ENCODE peak calls at places on chromosomes 3 and 15, in eight cellular contexts. C is spleen; P is RWPE1; N is iPS DF 6.9; O is stomach; Q is effector memory CD4-positive, alpha-beta T cell; T is H9; E is lower lobe of right lung. K is an unnamed sample.

GRCh38 chr3:182983811-182984210 is 3.5 kb upstream of the DCUN1D1 start:
- DNase-seq in C (no peak), P (no peak), O (no peak), N (no peak), Q (no peak), E (no peak), T (no peak), K (no peak)

GRCh38 chr3:37590328-37591079 is 271.2 kb upstream of the CTDSPL start:
- DNase-seq in Q (no peak), N (no peak), C (peak; percentile 81), P (no peak), O (peak; percentile 52), T (no peak), E (no peak), K (peak; percentile 82)

GRCh38 chr15:39628821-39629220 is 47.9 kb downstream of the THBS1 start:
- DNase-seq in Q (no peak), E (no peak), T (no peak), P (no peak), O (no peak), C (no peak), N (no peak), K (peak; percentile 11)

GRCh38 chr15:95266481-95267061 is 1035.2 kb downstream of the MCTP2 start:
- DNase-seq in N (no peak), O (no peak), C (no peak), Q (no peak), T (no peak), E (no peak), P (no peak), K (no peak)

GRCh38 chr15:84681822-84682221 is 23.8 kb upstream of the NMB start:
- DNase-seq in P (no peak), T (no peak), E (no peak), C (no peak), Q (peak; percentile 61), O (no peak), N (no peak), K (no peak)

GRCh38 chr3:65597225-65597951 is 441.3 kb downstream of the MAGI1 start:
- DNase-seq in N (peak; percentile 71), Q (no peak), O (peak; percentile 34), P (no peak), T (peak; percentile 93), C (no peak), E (no peak), K (peak; percentile 68)

GRCh38 chr3:36393563-36393962 is 13.3 kb downstream of the STAC start:
- DNase-seq in E (no peak), O (no peak), N (no peak), T (no peak), P (no peak), C (no peak), Q (no peak), K (no peak)

GRCh38 chr3:98584563-98584962 is 8.8 kb downstream of the CPOX start:
- DNase-seq in Q (no peak), N (no peak), E (no peak), P (no peak), C (no peak), T (no peak), O (no peak), K (no peak)

GRCh38 chr3:141193431-141193830 is 38.2 kb upstream of the PXYLP1 start:
- DNase-seq in E (no peak), N (no peak), O (no peak), T (no peak), Q (no peak), C (no peak), P (no peak), K (no peak)

GRCh38 chr15:101497484-101498034 is 8.1 kb upstream of the PCSK6 start:
- DNase-seq in P (no peak), T (no peak), C (no peak), E (no peak), O (no peak), Q (no peak), N (no peak), K (no peak)

GRCh38 chr3:50805321-50805720 is 130.6 kb downstream of the DOCK3 start:
- DNase-seq in N (no peak), T (no peak), E (no peak), Q (no peak), O (no peak), C (no peak), P (no peak), K (no peak)

GRCh38 chr3:169699070-169699469 is 35.6 kb upstream of the MECOM start:
- DNase-seq in N (no peak), T (no peak), E (no peak), Q (no peak), O (no peak), P (no peak), C (no peak), K (no peak)

GRCh38 chr15:62472616-62473299 is 307.7 kb upstream of the C2CD4B start:
- DNase-seq in C (no peak), T (no peak), N (no peak), Q (no peak), O (no peak), E (no peak), P (no peak), K (no peak)

GRCh38 chr3:152322756-152323155 is 54.0 kb downstream of the MBNL1 start:
- DNase-seq in N (no peak), C (no peak), P (no peak), E (no peak), T (no peak), O (no peak), Q (no peak), K (no peak)

GRCh38 chr3:152902141-152902669 is 67.3 kb downstream of the P2RY1 start:
- DNase-seq in E (no peak), N (no peak), Q (no peak), C (no peak), O (no peak), P (no peak), T (no peak), K (no peak)

GRCh38 chr3:134535186-134535974 is 49.5 kb downstream of the CEP63 start:
- DNase-seq in Q (no peak), E (no peak), T (no peak), N (no peak), O (no peak), P (no peak), C (no peak), K (no peak)

DNA sequence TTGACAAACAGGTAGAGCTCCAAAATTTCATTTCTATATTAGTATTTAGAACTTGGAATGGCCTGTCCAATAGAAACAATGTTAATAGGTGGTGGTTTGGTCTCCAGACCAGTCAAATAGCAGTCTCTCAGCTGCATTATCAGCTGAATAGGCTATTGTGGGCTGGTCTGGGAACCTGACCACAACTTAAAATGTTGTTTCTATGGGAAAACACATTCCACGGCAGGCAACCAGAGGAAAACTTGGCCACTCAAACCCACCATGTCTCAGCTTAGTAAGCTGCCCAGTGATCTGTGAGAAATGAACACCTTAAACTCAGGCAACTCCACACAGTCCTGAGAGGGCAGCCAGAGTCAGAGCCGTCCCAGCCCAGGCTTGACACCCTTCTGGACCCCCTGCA is 20.4 kb downstream of the FBN1 start:
- DNase-seq in O (no peak), N (no peak), P (no peak), E (no peak), Q (no peak), C (no peak), T (no peak), K (no peak)
- H3K27ac ChIP-seq in O (no peak overlapping the region), N (no peak overlapping the region), P (no peak overlapping the region), E (no peak overlapping the region), Q (no peak overlapping the region), C (no peak overlapping the region), T (no peak overlapping the region), K (no peak overlapping the region)

DNA sequence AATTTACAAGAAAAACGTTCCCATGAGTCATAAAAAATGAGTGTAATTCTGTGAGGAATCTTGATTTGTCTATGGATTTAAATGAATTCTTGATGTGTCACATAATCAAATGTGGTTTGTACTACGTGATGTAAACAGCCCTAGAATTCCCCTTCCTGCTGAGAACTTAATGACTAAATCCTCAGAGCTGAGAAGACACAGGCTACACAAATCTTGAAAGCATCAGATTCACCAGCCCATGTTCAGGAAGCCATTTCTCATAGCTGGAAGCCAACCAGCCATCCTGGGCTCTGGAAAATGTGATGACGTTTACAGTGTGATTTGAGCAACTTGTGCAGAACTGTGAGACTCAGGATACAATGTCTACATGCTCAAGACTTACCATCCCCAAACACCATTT is 193.7 kb upstream of the MME start:
- DNase-seq in O (no peak), P (peak; percentile 38), N (no peak), Q (no peak), E (no peak), T (no peak), C (no peak), K (no peak)
- H3K27ac ChIP-seq in O (no peak overlapping the region), P (no peak overlapping the region), N (no peak overlapping the region), Q (no peak overlapping the region), E (no peak overlapping the region), T (no peak overlapping the region), C (no peak overlapping the region), K (no peak overlapping the region)

GRCh38 chr3:193814166-193814565 is 221.2 kb downstream of the OPA1 start:
- DNase-seq in P (no peak), T (no peak), Q (no peak), C (no peak), N (no peak), E (no peak), O (no peak), K (no peak)

GRCh38 chr3:193812078-193812725 is 219.2 kb downstream of the OPA1 start:
- DNase-seq in T (peak; percentile 72), C (no peak), P (no peak), Q (no peak), N (no peak), E (no peak), O (no peak), K (no peak)

GRCh38 chr3:193812791-193813505 is 219.9 kb downstream of the OPA1 start:
- DNase-seq in T (peak; percentile 91), O (no peak), E (no peak), Q (no peak), P (no peak), C (no peak), N (peak; percentile 83), K (no peak)

GRCh38 chr3:193815246-193816027 is 222.4 kb downstream of the OPA1 start:
- DNase-seq in T (no peak), E (no peak), Q (no peak), O (no peak), N (no peak), C (no peak), P (no peak), K (no peak)

DNA sequence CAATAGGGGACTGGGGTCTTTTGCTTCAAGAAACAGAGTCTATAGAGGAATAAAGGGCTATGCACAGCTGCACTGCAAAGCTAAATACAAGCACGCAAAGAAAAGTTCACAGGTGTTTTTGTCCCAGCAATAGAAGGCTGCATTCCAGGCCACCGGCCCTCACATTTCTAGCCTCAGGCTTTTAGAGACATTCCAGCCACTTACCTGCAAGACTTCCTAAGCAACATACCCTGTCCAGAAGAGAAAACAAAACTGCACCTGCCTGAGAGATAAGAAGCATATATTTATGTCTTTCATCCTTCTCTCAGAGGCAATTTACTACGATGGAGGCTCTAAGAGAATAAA is 220.5 kb downstream of the OPA1 start:
- DNase-seq in O (no peak), C (no peak), Q (no peak), N (no peak), E (no peak), P (no peak), T (peak; percentile 54), K (no peak)
- H3K27ac ChIP-seq in O (no peak overlapping the region), C (no peak overlapping the region), Q (no peak overlapping the region), N (peak overlapping the region; percentile 88), E (no peak overlapping the region), P (no peak overlapping the region), T (peak overlapping the region; percentile 83), K (no peak overlapping the region)

DNA sequence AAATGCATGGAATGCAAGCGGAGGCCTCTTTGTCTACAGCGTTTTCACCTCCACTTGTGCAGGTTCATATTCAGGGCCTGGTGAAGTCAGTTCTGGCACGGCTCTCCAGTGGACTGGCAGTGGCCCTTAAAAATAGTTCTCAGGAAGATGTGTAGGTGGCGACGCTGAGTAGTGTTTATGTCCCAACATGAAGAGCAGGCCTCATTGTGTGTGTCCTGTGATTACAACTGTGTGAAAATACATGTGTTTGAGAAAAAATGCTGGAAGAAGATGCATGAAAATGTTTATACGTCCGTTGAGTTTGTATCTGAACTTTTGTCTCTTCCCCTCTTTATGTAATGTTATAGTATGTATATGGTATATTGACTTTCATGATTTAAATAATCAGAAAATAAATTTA is 7.2 kb downstream of the LIPC start:
- DNase-seq in Q (no peak), E (no peak), O (no peak), N (peak; percentile 29), C (no peak), P (peak; percentile 22), T (peak; percentile 44), K (no peak)
- H3K27ac ChIP-seq in Q (no peak overlapping the region), E (no peak overlapping the region), O (peak overlapping the region; percentile 88), N (no peak overlapping the region), C (no peak overlapping the region), P (no peak overlapping the region), T (no peak overlapping the region), K (no peak overlapping the region)